ENCODE peak calls at places on chromosome 1, in ten cellular contexts. F is EL; P is activated T-helper 9 cell treated with anti-CD3 and anti-CD28 coated beads, Interleukin-2, amount 50 U/mL, for 16 hours; N is NCI-H2107; Y is SW480; U is NCI-H1105 treated with DMSO at 0.1 percent for 48 hours; Z is activated T-helper 1 cell treated with Interleukin-2 at 50 U/mL for 16 hours; Q is trophoblast cell; D is NCI-H2081; X is Ammon's horn. W is an unnamed sample.

GRCh38 chr1:248825573-248825908 is 174 bp downstream of the SH3BP5L start:
- DNase-seq in Y (no peak), Z (no peak), X (no peak), P (no peak), F (no peak), D (no peak), Q (no peak), U (no peak), N (no peak), W (no peak)

GRCh38 chr1:98086796-98087195 is 166.0 kb upstream of the DPYD start:
- DNase-seq in Z (no peak), N (no peak), U (no peak), X (no peak), P (no peak), F (peak), Y (no peak), D (no peak), Q (peak), W (no peak)

GRCh38 chr1:159756397-159756796 is 24.4 kb upstream of the DUSP23 start:
- DNase-seq in Q (peak), Y (no peak), Z (no peak), P (no peak), D (no peak), N (no peak), F (peak), X (peak), U (no peak), W (no peak)

GRCh38 chr1:83901547-83902155 is 97.3 kb downstream of the TTLL7 start:
- DNase-seq in D (no peak), Q (no peak), X (no peak), F (peak), N (no peak), Z (no peak), U (no peak), Y (peak), P (no peak), W (no peak)

GRCh38 chr1:171954386-171954785 is 113.1 kb downstream of the DNM3 start:
- DNase-seq in N (no peak), Y (no peak), F (no peak), U (no peak), X (peak), Z (no peak), D (no peak), P (no peak), Q (no peak), W (peak)

GRCh38 chr1:230230948-230231738 is 164.1 kb downstream of the GALNT2 start:
- DNase-seq in Z (no peak), P (no peak), U (no peak), Q (no peak), Y (no peak), N (no peak), F (no peak), D (peak), X (no peak), W (no peak)

GRCh38 chr1:228827026-228827425 is 91.7 kb downstream of the RHOU start:
- DNase-seq in X (no peak), P (no peak), Y (peak), D (no peak), Z (no peak), F (no peak), Q (no peak), N (peak), U (no peak), W (no peak)

GRCh38 chr1:39472826-39473225 is 18.6 kb upstream of the BMP8A start:
- DNase-seq in Y (no peak), X (no peak), D (no peak), Q (no peak), F (no peak), U (no peak), P (no peak), N (no peak), Z (no peak), W (no peak)

GRCh38 chr1:25905680-25906643 is at the start of gene STMN1:
- DNase-seq in X (peak), P (peak), Z (peak), F (peak), U (peak), N (peak), Y (peak), Q (peak), D (peak), W (peak)

GRCh38 chr1:46181343-46182260 is 5.3 kb upstream of the P3R3URF start:
- DNase-seq in D (no peak), X (no peak), N (no peak), P (no peak), Q (peak), Z (no peak), Y (no peak), U (no peak), F (peak), W (no peak)

GRCh38 chr1:151680812-151681211 is 35.8 kb downstream of the CELF3 start:
- DNase-seq in F (peak), N (no peak), Y (peak), D (no peak), X (no peak), P (no peak), Q (no peak), Z (no peak), U (no peak), W (no peak)

GRCh38 chr1:205547932-205548827 is 43.7 kb downstream of the CDK18 start:
- DNase-seq in F (peak), P (no peak), X (no peak), D (no peak), Y (no peak), U (no peak), Q (no peak), N (no peak), Z (no peak), W (peak)

GRCh38 chr1:97427371-97427770 is 493.5 kb downstream of the DPYD start:
- DNase-seq in F (no peak), P (no peak), Q (no peak), N (no peak), X (no peak), Z (no peak), D (no peak), Y (no peak), U (no peak), W (no peak)

GRCh38 chr1:91129017-91129416 is 107.2 kb upstream of the ZNF644 start:
- DNase-seq in X (no peak), P (no peak), Q (no peak), F (no peak), D (no peak), U (no peak), N (no peak), Z (no peak), Y (no peak), W (no peak)

GRCh38 chr1:42240964-42241755 is 76.6 kb upstream of the GUCA2A start:
- DNase-seq in Y (no peak), Z (no peak), U (no peak), N (peak), D (no peak), X (no peak), P (no peak), Q (no peak), F (peak), W (no peak)

GRCh38 chr1:33181038-33181861 is 593 bp downstream of the TRIM62 start:
- DNase-seq in P (peak), D (peak), F (peak), Z (no peak), Q (peak), U (peak), Y (peak), N (no peak), X (peak), W (peak)

GRCh38 chr1:168636642-168637111 is 60.3 kb downstream of the XCL1 start:
- DNase-seq in U (no peak), F (peak), Q (no peak), Z (no peak), Y (no peak), X (peak), D (no peak), P (no peak), N (no peak), W (peak)

GRCh38 chr1:95309031-95309459 is 75.0 kb downstream of the RWDD3 start:
- DNase-seq in Y (peak), X (peak), N (peak), D (peak), F (peak), U (peak), Q (no peak), Z (no peak), P (no peak), W (peak)

GRCh38 chr1:67588186-67588865 is 96.7 kb upstream of the GADD45A start:
- DNase-seq in Z (no peak), Q (no peak), Y (no peak), P (no peak), U (no peak), D (no peak), N (no peak), F (no peak), X (no peak), W (no peak)